ENCODE peak calls at places on chromosomes 11 and 22, in four cellular contexts. I, M, T and N are unnamed samples.

GRCh38 chr22:36901411-36902142 is 11.9 kb upstream of the CSF2RB start:
- DNase-seq in I (peak; percentile 65), M (no peak), T (no peak), N (no peak)

GRCh38 chr22:27424319-27424718 is 377.2 kb downstream of the MN1 start:
- DNase-seq in I (no peak), M (no peak), T (no peak), N (no peak)

GRCh38 chr11:69731110-69731509 is 27.3 kb upstream of the FGF19 start:
- DNase-seq in I (no peak), M (no peak), T (no peak), N (no peak)

GRCh38 chr11:15229069-15229468 is 114.3 kb downstream of the INSC start:
- DNase-seq in I (no peak), M (no peak), T (no peak), N (no peak)

GRCh38 chr11:65477271-65478029 is 21.4 kb upstream of the MALAT1 start:
- DNase-seq in I (peak; percentile 91), M (peak; percentile 96), T (peak; percentile 82), N (peak; percentile 95)

GRCh38 chr11:108498816-108499408 is 728 bp upstream of the POGLUT3 start:
- DNase-seq in I (no peak), M (no peak), T (no peak), N (no peak)

GRCh38 chr11:116707250-116707649 is 65.5 kb downstream of the BUD13 start:
- DNase-seq in I (no peak), M (peak; percentile 71), T (no peak), N (no peak)

GRCh38 chr22:29073618-29074275 is 912 bp downstream of the KREMEN1 start:
- DNase-seq in I (no peak), M (peak; percentile 40), T (no peak), N (peak; percentile 78)

GRCh38 chr11:107706531-107706930 is 5.3 kb downstream of the SLN start:
- DNase-seq in I (no peak), M (no peak), T (no peak), N (no peak)

GRCh38 chr22:49894321-49895072 is 23.7 kb downstream of the ALG12 start:
- DNase-seq in I (no peak), M (no peak), T (no peak), N (no peak)

GRCh38 chr11:74686792-74687191 is 44.4 kb downstream of the CHRDL2 start:
- DNase-seq in I (no peak), M (no peak), T (no peak), N (no peak)

GRCh38 chr11:76639621-76640020 is 30.9 kb downstream of the LRRC32 start:
- DNase-seq in I (no peak), M (no peak), T (no peak), N (peak; percentile 37)

GRCh38 chr11:72781313-72782080 is 12.3 kb downstream of the STARD10 start:
- DNase-seq in I (no peak), M (peak; percentile 44), T (peak; percentile 22), N (peak; percentile 66)

GRCh38 chr11:20162824-20163777 is 2.8 kb upstream of the DBX1 start:
- DNase-seq in I (no peak), M (peak; percentile 13), T (no peak), N (peak; percentile 82)

GRCh38 chr22:28103596-28103995 is 184.5 kb upstream of the PITPNB start:
- DNase-seq in I (no peak), M (no peak), T (no peak), N (no peak)

GRCh38 chr11:30585892-30586250 is 282 bp downstream of the MPPED2 start:
- DNase-seq in I (no peak), M (peak; percentile 15), T (no peak), N (no peak)

GRCh38 chr22:48627203-48627602 is 1200.5 kb downstream of the BRD1 start:
- DNase-seq in I (no peak), M (no peak), T (no peak), N (no peak)

GRCh38 chr11:116199182-116199581 is 573.6 kb downstream of the BUD13 start:
- DNase-seq in I (no peak), M (no peak), T (no peak), N (no peak)

GRCh38 chr11:16012125-16012751 is 344.1 kb downstream of the SOX6 start:
- DNase-seq in I (no peak), M (no peak), T (no peak), N (no peak)

GRCh38 chr22:28143206-28143605 is 224.2 kb upstream of the PITPNB start:
- DNase-seq in I (no peak), M (no peak), T (no peak), N (no peak)

GRCh38 chr11:21514298-21514697 is 678.6 kb upstream of the ANO5 start:
- DNase-seq in I (no peak), M (no peak), T (no peak), N (no peak)

GRCh38 chr22:44413211-44413610 is 84.8 kb downstream of the RTL6 start:
- DNase-seq in I (no peak), M (no peak), T (no peak), N (peak; percentile 23)

GRCh38 chr11:116110802-116111201 is 606.6 kb upstream of the CADM1 start:
- DNase-seq in I (no peak), M (no peak), T (no peak), N (peak; percentile 23)

GRCh38 chr11:99154277-99154676 is 133.5 kb downstream of the CNTN5 start:
- DNase-seq in I (no peak), M (no peak), T (no peak), N (no peak)

GRCh38 chr11:32902089-32902665 is 9.6 kb downstream of the QSER1 start:
- DNase-seq in I (no peak), M (no peak), T (no peak), N (no peak)

GRCh38 chr11:95565692-95566091 is 223.9 kb downstream of the FAM76B start:
- DNase-seq in I (no peak), M (no peak), T (no peak), N (no peak)

GRCh38 chr22:21009638-21010425 is 5.1 kb upstream of the P2RX6 start:
- DNase-seq in I (no peak), M (no peak), T (no peak), N (peak; percentile 68)